ENCODE peak calls at places on chromosomes 7 and 10, in six cellular contexts. One of them, this sample, is unnamed.

GRCh38 chr10:132304756-132305509 is 2.8 kb downstream of the STK32C start:
- DNase-seq in hippocampal formation: no peak
- DNase-seq in A673: no peak
- DNase-seq in HEK293T: no peak
- DNase-seq in astrocyte: no peak
- DNase-seq in foreskin fibroblast: no peak
- DNase-seq in this sample: no peak

GRCh38 chr10:107880185-107880584 is 715.7 kb upstream of the SORCS1 start:
- DNase-seq in hippocampal formation: no peak
- DNase-seq in A673: no peak
- DNase-seq in HEK293T: no peak
- DNase-seq in astrocyte: no peak
- DNase-seq in foreskin fibroblast: no peak
- DNase-seq in this sample: no peak

GRCh38 chr7:43647772-43648643 is 65.1 kb downstream of the STK17A start:
- DNase-seq in hippocampal formation: peak
- DNase-seq in A673: peak
- DNase-seq in HEK293T: no peak
- DNase-seq in astrocyte: peak
- DNase-seq in foreskin fibroblast: peak
- DNase-seq in this sample: peak

GRCh38 chr10:15280462-15280861 is 90.6 kb downstream of the FAM171A1 start:
- DNase-seq in hippocampal formation: no peak
- DNase-seq in A673: no peak
- DNase-seq in HEK293T: no peak
- DNase-seq in astrocyte: no peak
- DNase-seq in foreskin fibroblast: no peak
- DNase-seq in this sample: no peak

GRCh38 chr7:105654095-105654686 is 72.9 kb upstream of the EFCAB10 start:
- DNase-seq in hippocampal formation: no peak
- DNase-seq in A673: no peak
- DNase-seq in HEK293T: no peak
- DNase-seq in astrocyte: no peak
- DNase-seq in foreskin fibroblast: no peak
- DNase-seq in this sample: no peak

GRCh38 chr7:22438994-22439393 is 61.0 kb downstream of the STEAP1B start:
- DNase-seq in hippocampal formation: no peak
- DNase-seq in A673: no peak
- DNase-seq in HEK293T: no peak
- DNase-seq in astrocyte: no peak
- DNase-seq in foreskin fibroblast: no peak
- DNase-seq in this sample: no peak

GRCh38 chr10:132539431-132539839 is 1.8 kb downstream of the INPP5A start:
- DNase-seq in hippocampal formation: no peak
- DNase-seq in A673: no peak
- DNase-seq in HEK293T: no peak
- DNase-seq in astrocyte: no peak
- DNase-seq in foreskin fibroblast: no peak
- DNase-seq in this sample: no peak

GRCh38 chr7:150377116-150377979 is 1.8 kb upstream of the ZNF775 start:
- DNase-seq in hippocampal formation: no peak
- DNase-seq in A673: no peak
- DNase-seq in HEK293T: no peak
- DNase-seq in astrocyte: no peak
- DNase-seq in foreskin fibroblast: no peak
- DNase-seq in this sample: no peak

GRCh38 chr10:124496150-124496549 is 34.5 kb downstream of the LHPP start:
- DNase-seq in hippocampal formation: no peak
- DNase-seq in A673: no peak
- DNase-seq in HEK293T: no peak
- DNase-seq in astrocyte: no peak
- DNase-seq in foreskin fibroblast: no peak
- DNase-seq in this sample: no peak

GRCh38 chr10:88582806-88583583 is at the start of gene RNLS:
- DNase-seq in hippocampal formation: peak
- DNase-seq in A673: peak
- DNase-seq in HEK293T: no peak
- DNase-seq in astrocyte: peak
- DNase-seq in foreskin fibroblast: peak
- DNase-seq in this sample: peak

GRCh38 chr10:124612611-124613498 is 131.3 kb downstream of the FAM53B start:
- DNase-seq in hippocampal formation: no peak
- DNase-seq in A673: no peak
- DNase-seq in HEK293T: no peak
- DNase-seq in astrocyte: peak
- DNase-seq in foreskin fibroblast: no peak
- DNase-seq in this sample: no peak

GRCh38 chr10:7312179-7312857 is 98.5 kb downstream of the SFMBT2 start:
- DNase-seq in hippocampal formation: no peak
- DNase-seq in A673: no peak
- DNase-seq in HEK293T: peak
- DNase-seq in astrocyte: no peak
- DNase-seq in foreskin fibroblast: no peak
- DNase-seq in this sample: no peak

GRCh38 chr7:158353606-158354570 is 233.7 kb downstream of the PTPRN2 start:
- DNase-seq in hippocampal formation: no peak
- DNase-seq in A673: peak
- DNase-seq in HEK293T: peak
- DNase-seq in astrocyte: no peak
- DNase-seq in foreskin fibroblast: no peak
- DNase-seq in this sample: no peak

GRCh38 chr10:71878327-71879034 is 27.4 kb upstream of the PSAP start:
- DNase-seq in hippocampal formation: no peak
- DNase-seq in A673: no peak
- DNase-seq in HEK293T: no peak
- DNase-seq in astrocyte: no peak
- DNase-seq in foreskin fibroblast: no peak
- DNase-seq in this sample: no peak

GRCh38 chr7:130959743-130960207 is 225.8 kb upstream of the KLF14 start:
- DNase-seq in hippocampal formation: no peak
- DNase-seq in A673: peak
- DNase-seq in HEK293T: peak
- DNase-seq in astrocyte: peak
- DNase-seq in foreskin fibroblast: no peak
- DNase-seq in this sample: no peak

GRCh38 chr7:151876112-151876898 is 610 bp downstream of the PRKAG2 start:
- DNase-seq in hippocampal formation: peak
- DNase-seq in A673: peak
- DNase-seq in HEK293T: peak
- DNase-seq in astrocyte: no peak
- DNase-seq in foreskin fibroblast: peak
- DNase-seq in this sample: peak

GRCh38 chr7:116650436-116650835 is 21.6 kb upstream of the MET start:
- DNase-seq in hippocampal formation: no peak
- DNase-seq in A673: no peak
- DNase-seq in HEK293T: no peak
- DNase-seq in astrocyte: no peak
- DNase-seq in foreskin fibroblast: no peak
- DNase-seq in this sample: no peak

GRCh38 chr7:133230591-133231194 is 22.2 kb upstream of the EXOC4 start:
- DNase-seq in hippocampal formation: peak
- DNase-seq in A673: peak
- DNase-seq in HEK293T: peak
- DNase-seq in astrocyte: peak
- DNase-seq in foreskin fibroblast: peak
- DNase-seq in this sample: no peak

GRCh38 chr10:69051303-69051702 is 36.6 kb upstream of the SRGN start:
- DNase-seq in hippocampal formation: no peak
- DNase-seq in A673: no peak
- DNase-seq in HEK293T: no peak
- DNase-seq in astrocyte: no peak
- DNase-seq in foreskin fibroblast: peak
- DNase-seq in this sample: no peak

GRCh38 chr10:104612577-104613205 is 28.4 kb upstream of the SORCS3 start:
- DNase-seq in hippocampal formation: no peak
- DNase-seq in A673: no peak
- DNase-seq in HEK293T: no peak
- DNase-seq in astrocyte: no peak
- DNase-seq in foreskin fibroblast: no peak
- DNase-seq in this sample: no peak